ENCODE peak calls at places on chromosome 1, in seven cellular contexts. K is GM12865, L is mammary epithelial cell, F is brain microvascular endothelial cell, Y is AG10803, T is hepatocyte, V is heart right ventricle. I is an unnamed sample.

GRCh38 chr1:15357808-15358207 is 51.9 kb upstream of the EFHD2 start:
- DNase-seq in V (no peak), L (no peak), K (no peak), Y (no peak), T (no peak), F (no peak), I (no peak)

GRCh38 chr1:214362188-214362882 is 81.4 kb downstream of the SMYD2 start:
- DNase-seq in L (no peak), K (no peak), T (no peak), F (peak), Y (peak), V (peak), I (peak)

GRCh38 chr1:176444286-176444685 is 18.7 kb upstream of the PAPPA2 start:
- DNase-seq in K (no peak), Y (no peak), F (no peak), T (no peak), L (no peak), V (no peak), I (no peak)

GRCh38 chr1:32592953-32593352 is 53.7 kb downstream of the ZBTB8A start:
- DNase-seq in F (peak), L (no peak), T (no peak), V (no peak), Y (peak), K (no peak), I (no peak)

GRCh38 chr1:172177849-172178248 is 242.6 kb upstream of the C1orf105 start:
- DNase-seq in F (no peak), Y (no peak), K (no peak), T (peak), V (no peak), L (no peak), I (no peak)

GRCh38 chr1:56409112-56409691 is 170.2 kb downstream of the PLPP3 start:
- DNase-seq in T (no peak), F (no peak), Y (peak), K (peak), L (peak), V (no peak), I (no peak)

GRCh38 chr1:47449702-47450552 is 12.1 kb downstream of the FOXD2 start:
- DNase-seq in Y (no peak), L (no peak), F (no peak), K (no peak), T (peak), V (no peak), I (no peak)

GRCh38 chr1:221741364-221741970 is 422 bp downstream of the DUSP10 start:
- DNase-seq in T (peak), L (no peak), K (no peak), Y (peak), V (peak), F (no peak), I (no peak)

GRCh38 chr1:186112280-186112679 is 262.8 kb downstream of the TPR start:
- DNase-seq in K (no peak), L (peak), Y (no peak), F (no peak), T (peak), V (no peak), I (no peak)

GRCh38 chr1:52455686-52456085 is 51.3 kb downstream of the PRPF38A start:
- DNase-seq in K (no peak), F (no peak), Y (no peak), V (no peak), L (peak), T (no peak), I (no peak)

GRCh38 chr1:28646040-28646439 is 2.4 kb upstream of the RNU11 start:
- DNase-seq in T (peak), L (no peak), Y (peak), K (no peak), V (no peak), F (peak), I (no peak)

GRCh38 chr1:76262591-76262990 is 188.0 kb downstream of the ST6GALNAC3 start:
- DNase-seq in K (no peak), T (no peak), Y (peak), V (no peak), L (no peak), F (no peak), I (no peak)

GRCh38 chr1:89548486-89548857 is 23.8 kb downstream of the LRRC8B start:
- DNase-seq in V (no peak), T (no peak), K (peak), Y (no peak), F (no peak), L (no peak), I (no peak)

GRCh38 chr1:7420098-7420445 is 351.0 kb upstream of the VAMP3 start:
- DNase-seq in K (no peak), Y (no peak), V (no peak), L (no peak), F (no peak), T (no peak), I (no peak)

GRCh38 chr1:6762060-6762459 is 23.2 kb upstream of the CAMTA1 start:
- DNase-seq in T (peak), F (no peak), V (no peak), K (no peak), L (peak), Y (no peak), I (no peak)

GRCh38 chr1:224170748-224171478 is 12.1 kb upstream of the DEGS1 start:
- DNase-seq in Y (peak), V (no peak), F (no peak), T (no peak), L (peak), K (peak), I (no peak)

GRCh38 chr1:44262414-44262813 is 49.1 kb downstream of the DMAP1 start:
- DNase-seq in Y (no peak), L (no peak), K (no peak), V (no peak), T (no peak), F (no peak), I (no peak)

GRCh38 chr1:83834621-83835264 is 164.2 kb downstream of the TTLL7 start:
- DNase-seq in V (no peak), Y (no peak), F (no peak), K (no peak), L (no peak), T (no peak), I (no peak)

GRCh38 chr1:110638062-110638461 is 31.9 kb upstream of the KCNA2 start:
- DNase-seq in V (no peak), T (no peak), Y (no peak), L (no peak), F (no peak), K (peak), I (no peak)
- TF ChIP-seq CTCF in V (no peak), T (no peak), Y (no peak), L (no peak), F (no peak), K (no peak), I (no peak)

GRCh38 chr1:40818264-40818961 is 34.8 kb downstream of the KCNQ4 start:
- DNase-seq in L (peak), F (no peak), V (peak), Y (peak), T (peak), K (peak), I (no peak)

GRCh38 chr1:40820251-40820797 is 36.7 kb downstream of the KCNQ4 start:
- DNase-seq in Y (no peak), L (no peak), T (no peak), K (no peak), V (no peak), F (no peak), I (no peak)

GRCh38 chr1:40819101-40819500 is 35.5 kb downstream of the KCNQ4 start:
- DNase-seq in V (no peak), K (no peak), T (no peak), Y (no peak), L (no peak), F (no peak), I (no peak)

GRCh38 chr1:40815420-40815819 is 31.8 kb downstream of the KCNQ4 start:
- DNase-seq in L (no peak), F (no peak), K (no peak), V (no peak), Y (no peak), T (no peak), I (no peak)

DNA sequence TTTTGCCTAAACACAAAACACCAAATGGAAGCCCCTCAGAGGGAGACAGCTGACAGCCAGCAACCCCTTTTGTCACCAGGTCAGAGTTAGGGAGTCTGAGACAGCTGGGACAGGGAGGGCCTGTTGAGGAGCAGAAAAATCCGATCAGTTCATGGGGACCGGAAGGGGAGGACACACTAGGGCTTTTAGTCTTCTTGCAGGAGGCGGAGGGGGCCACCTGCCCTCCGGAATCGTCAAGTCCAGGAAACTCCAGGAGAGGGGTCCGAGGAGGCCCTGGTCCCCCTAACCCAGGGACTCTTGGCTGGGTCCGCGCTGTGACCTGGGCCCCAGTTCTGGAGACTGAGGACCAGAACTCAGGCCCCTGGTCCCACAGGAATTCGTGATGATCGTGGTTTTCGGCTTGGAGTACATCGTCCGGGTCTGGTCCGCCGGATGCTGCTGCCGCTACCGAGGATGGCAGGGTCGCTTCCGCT is 34.2 kb downstream of the KCNQ4 start:
- DNase-seq in T (no peak), F (no peak), L (no peak), Y (no peak), K (peak), V (no peak), I (no peak)
- H3K4me3 ChIP-seq in T (no peak), F (peak), L (no peak), Y (peak), K (peak), V (peak), I (no peak)

GRCh38 chr1:105608713-105609112 is 1447.8 kb upstream of the PRMT6 start:
- DNase-seq in Y (peak), V (no peak), F (peak), L (no peak), K (no peak), T (peak), I (no peak)
- TF ChIP-seq CTCF in Y (no peak), V (no peak), F (peak), L (peak), K (no peak), T (peak), I (no peak)

GRCh38 chr1:37479255-37480124 is 5.1 kb downstream of the ZC3H12A start:
- DNase-seq in V (peak), T (peak), L (peak), K (peak), Y (peak), F (peak), I (no peak)
- H3K4me3 ChIP-seq in V (peak), T (no peak), L (peak), K (peak), Y (peak), F (peak), I (peak)

DNA sequence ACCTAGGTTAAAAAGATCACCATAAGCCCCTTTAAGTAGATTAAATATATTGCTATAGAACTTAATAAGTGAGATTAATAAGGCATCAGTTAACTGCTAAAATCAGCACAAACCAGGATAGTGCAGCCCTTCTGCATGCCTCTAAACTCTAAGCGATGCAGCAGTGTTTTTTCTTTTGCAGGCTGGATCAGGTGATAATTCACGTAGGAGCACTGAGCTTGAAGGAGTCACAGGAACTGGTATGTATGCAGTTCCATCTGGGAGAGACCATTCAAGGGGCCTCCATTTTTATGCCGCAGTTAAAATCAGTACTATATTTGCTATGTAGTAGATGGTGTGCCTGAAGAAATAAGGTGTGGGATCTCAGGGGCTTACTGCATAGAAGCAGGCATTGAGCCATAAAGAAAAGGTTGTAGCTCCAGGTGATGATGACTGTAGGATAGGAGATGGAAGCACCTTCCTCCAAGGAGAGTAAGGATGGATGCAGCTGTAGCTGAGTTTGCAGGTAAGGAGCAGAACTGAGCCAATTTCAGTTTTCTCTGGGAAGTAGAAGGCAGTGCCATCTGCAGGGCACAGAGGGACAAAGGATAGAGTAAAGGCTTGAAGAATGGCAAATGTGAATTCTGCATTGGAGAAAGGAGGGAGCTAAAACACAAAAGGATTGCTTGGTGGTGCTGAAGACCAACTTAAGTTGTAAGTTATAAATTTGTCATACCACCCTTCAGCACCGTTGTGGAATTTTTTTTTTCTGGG is 22.6 kb downstream of the NPL start:
- DNase-seq in F (no peak), V (no peak), Y (no peak), T (no peak), K (no peak), L (no peak), I (no peak)
- TF ChIP-seq CTCF in F (peak), V (no peak), Y (peak), T (no peak), K (no peak), L (peak), I (no peak)

GRCh38 chr1:97350662-97351061 is 570.2 kb downstream of the DPYD start:
- DNase-seq in T (no peak), Y (no peak), V (no peak), K (no peak), F (no peak), L (no peak), I (no peak)
- H3K4me3 ChIP-seq in T (no peak), Y (no peak), V (no peak), K (no peak), F (no peak), L (no peak), I (no peak)